ENCODE peak calls at places on chromosomes 13 and 19, in eight cellular contexts. V is colonic mucosa; F is Karpas-422; U is iPS DF 6.9; P is hepatocyte; C is CD8-positive, alpha-beta T cell; Y is upper lobe of right lung; G is aorta. I is an unnamed sample. For H3K4me1, the result is how much of the 10 kb centered on the place peaks cover.

GRCh38 chr19:3207466-3208242 is 16.8 kb upstream of the CELF5 start:
- DNase-seq in C (no peak), F (peak), G (no peak), U (no peak), Y (no peak), V (no peak), P (no peak), I (no peak)

GRCh38 chr13:25886438-25887214 is 165.2 kb downstream of the SHISA2 start:
- DNase-seq in U (no peak), P (peak), F (no peak), Y (no peak), V (no peak), G (no peak), C (no peak), I (peak)

GRCh38 chr13:79987323-79987722 is 353.6 kb downstream of the SPRY2 start:
- DNase-seq in U (no peak), P (no peak), V (no peak), C (no peak), G (no peak), F (no peak), Y (no peak), I (peak)

GRCh38 chr19:54208784-54209057 is 8.1 kb downstream of the RPS9 start:
- DNase-seq in U (no peak), Y (no peak), G (no peak), V (no peak), P (no peak), F (peak), C (no peak), I (no peak)

GRCh38 chr19:46727757-46728156 is 10.8 kb upstream of the PRKD2 start:
- DNase-seq in Y (no peak), U (no peak), G (no peak), C (no peak), V (no peak), F (no peak), P (no peak), I (no peak)

GRCh38 chr13:72716776-72717175 is 10.7 kb downstream of the MZT1 start:
- DNase-seq in U (no peak), V (no peak), C (no peak), P (no peak), Y (no peak), F (no peak), G (no peak), I (no peak)

GRCh38 chr19:6540918-6541689 is 10.3 kb downstream of the TNFSF9 start:
- DNase-seq in C (no peak), Y (peak), V (no peak), G (no peak), F (peak), U (no peak), P (no peak), I (peak)

GRCh38 chr19:4338441-4339350 is at the start of gene STAP2:
- DNase-seq in G (no peak), U (no peak), V (peak), C (no peak), P (peak), Y (peak), F (no peak), I (peak)

GRCh38 chr13:77310579-77311279 is 16.2 kb downstream of the MYCBP2 start:
- DNase-seq in V (no peak), P (peak), U (no peak), Y (no peak), F (no peak), C (no peak), G (no peak), I (no peak)

GRCh38 chr13:23820530-23820929 is 68.7 kb downstream of the MIPEP start:
- DNase-seq in F (no peak), C (no peak), G (no peak), V (no peak), P (no peak), U (no peak), Y (no peak), I (no peak)

GRCh38 chr13:93496985-93497673 is 270.5 kb downstream of the GPC6 start:
- DNase-seq in C (no peak), F (no peak), P (peak), U (no peak), Y (no peak), G (no peak), V (no peak), I (peak)

GRCh38 chr13:109869312-109870237 is 83.2 kb upstream of the IRS2 start:
- DNase-seq in U (no peak), G (peak), P (no peak), F (no peak), C (peak), V (peak), Y (peak), I (peak)

GRCh38 chr13:53191091-53191490 is 162.5 kb downstream of the OLFM4 start:
- DNase-seq in P (peak), Y (no peak), F (no peak), G (no peak), U (no peak), V (no peak), C (no peak), I (peak)

GRCh38 chr19:7211191-7211988 is 82.8 kb downstream of the INSR start:
- DNase-seq in C (no peak), P (peak), G (no peak), V (no peak), Y (no peak), F (no peak), U (no peak), I (no peak)

GRCh38 chr19:6528544-6529121 is 2.2 kb upstream of the TNFSF9 start:
- DNase-seq in F (peak), V (peak), P (no peak), Y (no peak), U (no peak), G (peak), C (no peak), I (no peak)

GRCh38 chr19:45146251-45146650 is 14.5 kb downstream of the NKPD1 start:
- DNase-seq in V (no peak), P (no peak), U (no peak), Y (no peak), C (no peak), F (no peak), G (no peak), I (no peak)

GRCh38 chr13:107551521-107551920 is 663.8 kb downstream of the LIG4 start:
- DNase-seq in Y (no peak), P (no peak), F (no peak), U (no peak), G (no peak), V (no peak), C (no peak), I (no peak)

GRCh38 chr13:39417643-39418042 is 185.3 kb downstream of the LHFPL6 start:
- DNase-seq in P (peak), Y (no peak), U (no peak), G (peak), F (no peak), C (no peak), V (no peak), I (peak)

GRCh38 chr19:2476451-2477140 is 669 bp downstream of the GADD45B start:
- DNase-seq in Y (peak), F (peak), V (peak), C (peak), G (peak), U (no peak), P (peak), I (no peak)

GRCh38 chr19:54485846-54486245 is 12.8 kb upstream of the CDC42EP5 start:
- DNase-seq in F (no peak), P (no peak), V (no peak), C (no peak), Y (no peak), U (no peak), G (no peak), I (no peak)

GRCh38 chr13:54980651-54981050 is 1952.0 kb downstream of the OLFM4 start:
- DNase-seq in U (no peak), G (no peak), F (no peak), Y (no peak), P (no peak), C (no peak), V (no peak), I (no peak)

GRCh38 chr13:100773429-100773828 is 98.8 kb upstream of the TMTC4 start:
- DNase-seq in V (no peak), U (no peak), F (no peak), C (no peak), Y (no peak), G (no peak), P (no peak), I (peak)

GRCh38 chr19:903266-903797 is 9.7 kb downstream of the R3HDM4 start:
- DNase-seq in P (no peak), V (no peak), G (no peak), F (no peak), U (no peak), Y (no peak), C (no peak), I (no peak)

GRCh38 chr13:26465514-26465913 is 92.0 kb upstream of the WASF3 start:
- DNase-seq in P (no peak), Y (no peak), V (no peak), C (no peak), F (no peak), U (no peak), G (no peak), I (no peak)

GRCh38 chr13:40640202-40640601 is 26.2 kb downstream of the FOXO1 start:
- DNase-seq in Y (no peak), C (no peak), V (no peak), G (no peak), U (no peak), F (no peak), P (no peak), I (no peak)
- H3K27ac ChIP-seq in Y (peak), C (no peak), V (no peak), G (no peak), U (no peak), F (no peak), P (no peak), I (no peak)

DNA sequence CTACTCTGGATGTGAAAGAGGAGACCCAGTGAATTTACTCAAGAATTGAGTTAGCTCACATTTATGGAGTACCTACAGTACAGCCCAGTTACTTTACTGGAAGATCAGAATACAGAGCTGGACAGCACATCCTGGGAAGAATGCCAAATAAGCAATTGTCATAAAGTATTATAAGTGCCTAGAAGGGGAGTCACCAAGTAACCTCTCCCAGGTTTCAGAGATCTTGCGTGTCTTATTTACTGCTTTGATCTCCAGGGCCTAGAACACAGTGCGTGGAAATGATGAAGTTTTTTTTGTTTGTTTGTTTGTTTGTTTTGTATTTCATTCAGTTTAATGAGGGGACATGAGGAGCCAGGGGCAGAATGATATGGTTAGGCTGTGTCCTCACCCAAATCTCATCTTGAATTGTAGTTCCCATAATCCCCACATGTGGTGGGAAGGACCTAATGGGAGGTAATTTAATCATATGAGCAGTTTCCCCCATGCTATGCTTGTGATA is 5.1 kb downstream of the GARRE1 start:
- DNase-seq in Y (no peak), P (no peak), C (no peak), F (no peak), G (no peak), U (no peak), V (no peak), I (no peak)
- H3K4me1 ChIP-seq in Y (under half), P (under half), C (under half), F (under half), G (under half), U (under half), V (under half), I (under half)

GRCh38 chr19:51691122-51692064 is 1.7 kb upstream of the SPACA6 start:
- DNase-seq in C (no peak), F (peak), G (no peak), Y (no peak), V (no peak), P (peak), U (peak), I (peak)
- H3K27ac ChIP-seq in C (no peak), F (no peak), G (no peak), Y (peak), V (peak), P (peak), U (no peak), I (no peak)

GRCh38 chr19:41303941-41304340 is 6.0 kb upstream of the CCDC97 start:
- DNase-seq in F (no peak), C (no peak), U (no peak), G (no peak), P (no peak), Y (peak), V (no peak), I (no peak)
- H3K4me1 ChIP-seq in F (under half), C (half or more), U (under half), G (under half), P (under half), Y (under half), V (under half), I (under half)

GRCh38 chr19:40403262-40403984 is 9.8 kb downstream of the PRX start:
- DNase-seq in U (no peak), P (peak), Y (peak), F (peak), V (peak), C (peak), G (peak), I (peak)
- H3K27ac ChIP-seq in U (no peak), P (peak), Y (peak), F (no peak), V (peak), C (peak), G (no peak), I (no peak)

I was measured in foreskin keratinocyte.